ENCODE peak calls at places on chromosomes 6 and 20, in nine cellular contexts. I is cardiac muscle cell; B is OCI-M1; G is stimulated activated naive B cell treated with anti-CD40 and anti-IgM and Interleukin-4, amounts not matched to agents 10 μg/mL and 1 μg/mL and 100 μg/mL, for 72 hours; D is HTR-8/SVneo; Q is stimulated activated CD4-positive, alpha-beta T cell treated with anti-CD3 and anti-CD28 coated beads, Interleukin-15, amount 100 ng/mL, for 1 hour; Y is 8988T; E is left cardiac atrium; W is NCI-H2081. O is an unnamed sample.

GRCh38 chr20:49132995-49133451 is 55.1 kb downstream of the STAU1 start:
- DNase-seq in G (no peak), E (no peak), Q (no peak), W (peak), Y (no peak), D (peak), B (peak), I (peak), O (peak)

GRCh38 chr6:111154981-111155380 is 67.7 kb downstream of the SLC16A10 start:
- DNase-seq in I (no peak), Q (no peak), W (no peak), D (no peak), E (no peak), G (no peak), Y (no peak), B (no peak), O (peak)

GRCh38 chr20:23508449-23508848 is 17.5 kb downstream of the CST8 start:
- DNase-seq in D (no peak), W (no peak), B (no peak), G (no peak), Q (no peak), Y (no peak), I (no peak), E (no peak), O (no peak)

GRCh38 chr20:12409501-12409900 is 491.8 kb downstream of the BTBD3 start:
- DNase-seq in B (no peak), G (no peak), W (no peak), Q (no peak), I (no peak), D (no peak), E (no peak), Y (no peak), O (peak)

GRCh38 chr20:58117944-58118343 is 110.5 kb downstream of the ANKRD60 start:
- DNase-seq in W (no peak), G (no peak), D (no peak), Q (no peak), I (no peak), Y (no peak), B (peak), E (no peak), O (peak)

GRCh38 chr6:29925341-29926080 is 16.8 kb upstream of the HLA-A start:
- DNase-seq in B (no peak), Q (no peak), D (no peak), G (no peak), E (no peak), W (no peak), I (no peak), Y (no peak), O (peak)

GRCh38 chr6:4280031-4280430 is 144.7 kb upstream of the ECI2 start:
- DNase-seq in E (no peak), D (no peak), Q (no peak), I (no peak), Y (no peak), G (no peak), W (no peak), B (no peak), O (no peak)

GRCh38 chr20:62832951-62833391 is 16.1 kb downstream of the COL9A3 start:
- DNase-seq in W (no peak), E (peak), B (no peak), Q (no peak), I (no peak), D (no peak), Y (no peak), G (no peak), O (no peak)

GRCh38 chr20:14142964-14143627 is 147.8 kb downstream of the MACROD2 start:
- DNase-seq in D (no peak), E (no peak), Y (no peak), G (no peak), I (peak), Q (no peak), W (no peak), B (no peak), O (peak)

GRCh38 chr20:53809728-53810365 is 216.2 kb upstream of the ZNF217 start:
- DNase-seq in Y (no peak), G (no peak), B (no peak), Q (no peak), D (no peak), E (no peak), I (no peak), W (no peak), O (no peak)

GRCh38 chr20:61719691-61720347 is 345.9 kb downstream of the TAF4 start:
- DNase-seq in D (no peak), G (no peak), B (peak), Q (peak), Y (no peak), W (no peak), E (no peak), I (no peak), O (no peak)

GRCh38 chr6:168037242-168037641 is 39.8 kb downstream of the KIF25 start:
- DNase-seq in Y (no peak), W (no peak), B (no peak), D (no peak), E (no peak), I (no peak), Q (no peak), G (no peak), O (no peak)

GRCh38 chr6:16168858-16169257 is 40.0 kb downstream of the MYLIP start:
- DNase-seq in G (no peak), D (no peak), W (peak), B (peak), Q (no peak), E (no peak), Y (no peak), I (peak), O (peak)

GRCh38 chr6:130697661-130698535 is 129.3 kb upstream of the SMLR1 start:
- DNase-seq in I (peak), D (peak), Q (peak), Y (no peak), B (peak), E (peak), W (peak), G (peak), O (peak)

GRCh38 chr6:104789770-104790190 is 69.9 kb downstream of the HACE1 start:
- DNase-seq in B (peak), Y (no peak), G (no peak), W (no peak), D (peak), E (no peak), Q (no peak), I (peak), O (peak)

GRCh38 chr20:5393218-5393870 is 76.6 kb upstream of the PROKR2 start:
- DNase-seq in W (no peak), B (no peak), Y (no peak), Q (no peak), E (no peak), I (no peak), G (no peak), D (no peak), O (no peak)

GRCh38 chr6:135188718-135189117 is 7.6 kb downstream of the MYB start:
- DNase-seq in Y (no peak), B (peak), W (no peak), G (no peak), I (no peak), Q (no peak), E (no peak), D (no peak), O (no peak)

GRCh38 chr20:11852801-11853200 is 64.9 kb upstream of the BTBD3 start:
- DNase-seq in I (peak), G (no peak), W (no peak), Y (no peak), D (peak), Q (no peak), B (no peak), E (no peak), O (peak)

GRCh38 chr20:21640556-21640955 is 64.9 kb upstream of the PAX1 start:
- DNase-seq in Q (no peak), I (no peak), Y (no peak), E (no peak), D (no peak), G (no peak), W (peak), B (peak), O (peak)

GRCh38 chr6:85192186-85192585 is 257.7 kb upstream of the NT5E start:
- DNase-seq in Y (no peak), G (no peak), Q (no peak), D (no peak), I (peak), E (no peak), W (no peak), B (no peak), O (peak)

GRCh38 chr6:10883312-10884244 is 1.7 kb upstream of the GCM2 start:
- DNase-seq in W (no peak), G (no peak), B (no peak), Y (no peak), E (no peak), Q (no peak), I (no peak), D (no peak), O (no peak)

GRCh38 chr6:70396796-70397729 is 16.2 kb upstream of the FAM135A start:
- DNase-seq in W (no peak), Q (no peak), I (peak), D (no peak), Y (no peak), B (no peak), G (no peak), E (no peak), O (peak)

GRCh38 chr20:25296094-25297093 is 48.5 kb downstream of the PYGB start:
- DNase-seq in B (peak), I (peak), E (no peak), G (no peak), Q (no peak), D (no peak), W (no peak), Y (peak), O (no peak)